ENCODE peak calls at places on chromosomes 3 and 15, in four cellular contexts. F is H54, N is SJCRH30, T is KBM-7. D is an unnamed sample.

GRCh38 chr15:79535536-79535935 is 103.4 kb downstream of the MINAR1 start:
- DNase-seq in F (no peak), T (no peak), N (no peak), D (no peak)

GRCh38 chr3:113736548-113737089 is 9.4 kb downstream of the NAA50 start:
- DNase-seq in F (no peak), T (peak), N (peak), D (no peak)

GRCh38 chr15:65762914-65763787 is 28.9 kb downstream of the DENND4A start:
- DNase-seq in T (no peak), N (no peak), F (no peak), D (no peak)

GRCh38 chr3:66938338-66938963 is 59.7 kb upstream of the KBTBD8 start:
- DNase-seq in T (peak), F (peak), N (peak), D (peak)

GRCh38 chr15:54620916-54621315 is 575.8 kb downstream of the RSL24D1 start:
- DNase-seq in T (no peak), F (no peak), N (no peak), D (no peak)

GRCh38 chr3:22887664-22888291 is 315.3 kb upstream of the UBE2E2 start:
- DNase-seq in T (peak), N (peak), F (no peak), D (no peak)

GRCh38 chr15:58512522-58512921 is 80.7 kb downstream of the LIPC start:
- DNase-seq in N (peak), F (no peak), T (no peak), D (no peak)

GRCh38 chr3:133962879-133963278 is 66.8 kb downstream of the SLCO2A1 start:
- DNase-seq in T (no peak), F (no peak), N (no peak), D (no peak)

GRCh38 chr15:69577397-69577796 is 124.8 kb downstream of the RPLP1 start:
- DNase-seq in N (no peak), F (no peak), T (no peak), D (no peak)